ENCODE peak calls at places on chromosomes 11 and 22, in ten cellular contexts. One of them, this sample, is unnamed.
A peak's percentile ranks its signal among the peaks of the same experiment; 100 is the strongest.

GRCh38 chr11:128548655-128549255 is 38.6 kb downstream of the ETS1 start:
- DNase-seq in cardiac muscle cell: peak; percentile 44
- DNase-seq in CD8-positive, alpha-beta memory T cell: no peak
- DNase-seq in DND-41: no peak
- DNase-seq in body of pancreas: peak; percentile 34
- DNase-seq in Karpas-422: peak; percentile 53
- DNase-seq in ovary: peak; percentile 72
- DNase-seq in AG04450: no peak
- DNase-seq in BJ: no peak
- DNase-seq in psoas muscle: peak; percentile 79
- DNase-seq in this sample: peak; percentile 29

GRCh38 chr11:58622344-58622743 is at the start of gene CNTF:
- DNase-seq in ovary: no peak
- DNase-seq in CD8-positive, alpha-beta memory T cell: no peak
- DNase-seq in cardiac muscle cell: no peak
- DNase-seq in Karpas-422: no peak
- DNase-seq in body of pancreas: no peak
- DNase-seq in AG04450: no peak
- DNase-seq in BJ: no peak
- DNase-seq in psoas muscle: no peak
- DNase-seq in DND-41: no peak
- DNase-seq in this sample: no peak

GRCh38 chr11:65446446-65447277 is 24.1 kb downstream of the NEAT1 start:
- DNase-seq in AG04450: no peak
- DNase-seq in body of pancreas: no peak
- DNase-seq in DND-41: no peak
- DNase-seq in psoas muscle: peak; percentile 87
- DNase-seq in ovary: no peak
- DNase-seq in BJ: no peak
- DNase-seq in CD8-positive, alpha-beta memory T cell: peak; percentile 44
- DNase-seq in cardiac muscle cell: no peak
- DNase-seq in Karpas-422: peak; percentile 46
- DNase-seq in this sample: peak; percentile 74

GRCh38 chr22:42688241-42688913 is 32.3 kb downstream of the A4GALT start:
- DNase-seq in CD8-positive, alpha-beta memory T cell: no peak
- DNase-seq in Karpas-422: peak; percentile 37
- DNase-seq in ovary: peak; percentile 90
- DNase-seq in DND-41: no peak
- DNase-seq in AG04450: peak; percentile 78
- DNase-seq in body of pancreas: peak; percentile 74
- DNase-seq in psoas muscle: peak; percentile 96
- DNase-seq in BJ: peak; percentile 91
- DNase-seq in cardiac muscle cell: peak; percentile 89
- DNase-seq in this sample: peak; percentile 92

GRCh38 chr11:132471491-132471890 is 1060.8 kb downstream of the OPCML start:
- DNase-seq in Karpas-422: no peak
- DNase-seq in psoas muscle: no peak
- DNase-seq in CD8-positive, alpha-beta memory T cell: no peak
- DNase-seq in cardiac muscle cell: no peak
- DNase-seq in ovary: no peak
- DNase-seq in DND-41: no peak
- DNase-seq in AG04450: no peak
- DNase-seq in BJ: no peak
- DNase-seq in body of pancreas: no peak
- DNase-seq in this sample: no peak

GRCh38 chr11:33018840-33019239 is 3.2 kb downstream of the DEPDC7 start:
- DNase-seq in BJ: no peak
- DNase-seq in Karpas-422: no peak
- DNase-seq in psoas muscle: no peak
- DNase-seq in CD8-positive, alpha-beta memory T cell: no peak
- DNase-seq in DND-41: no peak
- DNase-seq in cardiac muscle cell: no peak
- DNase-seq in AG04450: no peak
- DNase-seq in body of pancreas: no peak
- DNase-seq in ovary: no peak
- DNase-seq in this sample: no peak

GRCh38 chr11:60084866-60085265 is 3.6 kb upstream of the MS4A2 start:
- DNase-seq in AG04450: no peak
- DNase-seq in BJ: no peak
- DNase-seq in Karpas-422: no peak
- DNase-seq in ovary: no peak
- DNase-seq in DND-41: no peak
- DNase-seq in CD8-positive, alpha-beta memory T cell: no peak
- DNase-seq in cardiac muscle cell: no peak
- DNase-seq in body of pancreas: no peak
- DNase-seq in psoas muscle: no peak
- DNase-seq in this sample: no peak

GRCh38 chr11:37786214-37786755 is 1188.2 kb upstream of the RAG2 start:
- DNase-seq in body of pancreas: no peak
- DNase-seq in cardiac muscle cell: no peak
- DNase-seq in CD8-positive, alpha-beta memory T cell: no peak
- DNase-seq in ovary: no peak
- DNase-seq in Karpas-422: no peak
- DNase-seq in AG04450: peak; percentile 2
- DNase-seq in psoas muscle: no peak
- DNase-seq in DND-41: no peak
- DNase-seq in BJ: peak; percentile 18
- DNase-seq in this sample: no peak

GRCh38 chr11:119109843-119110242 is 2.7 kb downstream of the C2CD2L start:
- DNase-seq in DND-41: no peak
- DNase-seq in BJ: no peak
- DNase-seq in ovary: no peak
- DNase-seq in CD8-positive, alpha-beta memory T cell: no peak
- DNase-seq in Karpas-422: peak; percentile 5
- DNase-seq in psoas muscle: no peak
- DNase-seq in cardiac muscle cell: no peak
- DNase-seq in body of pancreas: no peak
- DNase-seq in AG04450: no peak
- DNase-seq in this sample: no peak

GRCh38 chr11:119110439-119110838 is 3.3 kb downstream of the C2CD2L start:
- DNase-seq in cardiac muscle cell: no peak
- DNase-seq in ovary: no peak
- DNase-seq in psoas muscle: no peak
- DNase-seq in Karpas-422: peak; percentile 31
- DNase-seq in body of pancreas: no peak
- DNase-seq in DND-41: no peak
- DNase-seq in BJ: no peak
- DNase-seq in CD8-positive, alpha-beta memory T cell: no peak
- DNase-seq in AG04450: no peak
- DNase-seq in this sample: no peak

GRCh38 chr11:119108151-119108856 is 1.2 kb downstream of the C2CD2L start:
- DNase-seq in psoas muscle: no peak
- DNase-seq in body of pancreas: peak; percentile 46
- DNase-seq in CD8-positive, alpha-beta memory T cell: peak; percentile 58
- DNase-seq in Karpas-422: peak; percentile 84
- DNase-seq in ovary: no peak
- DNase-seq in AG04450: no peak
- DNase-seq in cardiac muscle cell: no peak
- DNase-seq in BJ: no peak
- DNase-seq in DND-41: peak; percentile 65
- DNase-seq in this sample: peak; percentile 43

GRCh38 chr11:119107538-119108150 is 500 bp downstream of the C2CD2L start:
- DNase-seq in DND-41: no peak
- DNase-seq in psoas muscle: no peak
- DNase-seq in BJ: no peak
- DNase-seq in AG04450: no peak
- DNase-seq in ovary: no peak
- DNase-seq in body of pancreas: no peak
- DNase-seq in CD8-positive, alpha-beta memory T cell: no peak
- DNase-seq in cardiac muscle cell: peak; percentile 42
- DNase-seq in Karpas-422: peak; percentile 59
- DNase-seq in this sample: no peak

DNA sequence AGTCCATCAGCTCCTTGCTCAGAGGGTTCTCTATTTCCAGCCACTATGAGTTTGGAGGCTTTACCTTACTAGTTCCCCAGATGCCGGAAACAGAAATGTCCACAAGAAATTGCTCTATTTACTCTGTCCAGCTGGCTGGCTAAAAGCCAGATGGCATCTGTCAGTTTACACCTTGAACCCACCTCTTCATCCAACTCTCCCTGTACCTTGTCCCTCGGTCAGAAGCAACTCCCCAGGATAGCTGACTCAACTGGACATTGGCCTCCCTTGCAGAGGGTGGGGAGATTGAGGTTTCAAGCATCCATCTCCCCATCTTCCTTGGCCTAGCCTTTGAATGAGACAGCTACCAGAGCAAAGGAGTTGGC is 1.7 kb downstream of the C2CD2L start:
- DNase-seq in DND-41: no peak
- DNase-seq in AG04450: no peak
- DNase-seq in cardiac muscle cell: no peak
- DNase-seq in BJ: no peak
- DNase-seq in ovary: no peak
- DNase-seq in body of pancreas: no peak
- DNase-seq in psoas muscle: no peak
- DNase-seq in Karpas-422: no peak
- DNase-seq in CD8-positive, alpha-beta memory T cell: no peak
- DNase-seq in this sample: no peak
- H3K4me3 ChIP-seq in DND-41: peak overlapping the region; percentile 89
- H3K4me3 ChIP-seq in AG04450: peak overlapping the region; percentile 80
- H3K4me3 ChIP-seq in cardiac muscle cell: no peak overlapping the region
- H3K4me3 ChIP-seq in BJ: no peak overlapping the region
- H3K4me3 ChIP-seq in ovary: no peak overlapping the region
- H3K4me3 ChIP-seq in body of pancreas: no peak overlapping the region
- H3K4me3 ChIP-seq in psoas muscle: peak overlapping the region; percentile 100
- H3K4me3 ChIP-seq in Karpas-422: peak overlapping the region; percentile 80
- H3K4me3 ChIP-seq in CD8-positive, alpha-beta memory T cell: peak overlapping the region; percentile 90
- H3K4me3 ChIP-seq in this sample: peak overlapping the region; percentile 89

DNA sequence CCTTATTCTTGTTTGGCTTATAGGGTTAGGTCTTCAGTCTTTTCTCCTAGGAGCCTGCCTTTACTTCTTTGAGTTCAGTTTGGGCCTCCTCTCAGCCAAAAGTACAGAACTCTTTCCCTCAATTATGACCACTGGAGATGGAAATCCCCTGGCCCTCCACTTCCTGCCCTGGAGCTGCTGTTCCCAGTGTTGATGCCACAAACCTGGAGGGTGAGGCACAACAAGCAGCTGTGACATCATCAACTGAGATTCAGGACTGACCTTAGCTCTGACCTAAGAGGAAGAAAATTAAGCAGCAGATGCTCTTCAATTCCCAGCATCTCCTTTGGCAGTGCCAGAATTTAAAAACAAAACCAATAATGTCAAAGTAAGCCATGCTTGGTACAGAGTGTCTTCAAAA is 3.0 kb downstream of the ABTB2 start:
- DNase-seq in psoas muscle: no peak
- DNase-seq in cardiac muscle cell: no peak
- DNase-seq in DND-41: no peak
- DNase-seq in ovary: no peak
- DNase-seq in BJ: no peak
- DNase-seq in AG04450: no peak
- DNase-seq in Karpas-422: no peak
- DNase-seq in body of pancreas: no peak
- DNase-seq in CD8-positive, alpha-beta memory T cell: no peak
- DNase-seq in this sample: no peak
- H3K4me3 ChIP-seq in psoas muscle: peak overlapping the region; percentile 88
- H3K4me3 ChIP-seq in cardiac muscle cell: peak overlapping the region; percentile 84
- H3K4me3 ChIP-seq in DND-41: no peak overlapping the region
- H3K4me3 ChIP-seq in ovary: no peak overlapping the region
- H3K4me3 ChIP-seq in BJ: no peak overlapping the region
- H3K4me3 ChIP-seq in AG04450: no peak overlapping the region
- H3K4me3 ChIP-seq in Karpas-422: no peak overlapping the region
- H3K4me3 ChIP-seq in body of pancreas: no peak overlapping the region
- H3K4me3 ChIP-seq in CD8-positive, alpha-beta memory T cell: no peak overlapping the region
- H3K4me3 ChIP-seq in this sample: no peak overlapping the region

GRCh38 chr11:35389112-35389511 is 30.2 kb downstream of the SLC1A2 start:
- DNase-seq in body of pancreas: peak; percentile 54
- DNase-seq in psoas muscle: no peak
- DNase-seq in DND-41: no peak
- DNase-seq in CD8-positive, alpha-beta memory T cell: no peak
- DNase-seq in AG04450: no peak
- DNase-seq in Karpas-422: no peak
- DNase-seq in BJ: no peak
- DNase-seq in ovary: no peak
- DNase-seq in cardiac muscle cell: no peak
- DNase-seq in this sample: peak; percentile 32

GRCh38 chr11:35393093-35393492 is 26.3 kb downstream of the SLC1A2 start:
- DNase-seq in ovary: no peak
- DNase-seq in CD8-positive, alpha-beta memory T cell: no peak
- DNase-seq in AG04450: no peak
- DNase-seq in Karpas-422: no peak
- DNase-seq in body of pancreas: no peak
- DNase-seq in BJ: no peak
- DNase-seq in cardiac muscle cell: no peak
- DNase-seq in psoas muscle: no peak
- DNase-seq in DND-41: no peak
- DNase-seq in this sample: no peak

GRCh38 chr11:35389897-35390462 is 29.4 kb downstream of the SLC1A2 start:
- DNase-seq in ovary: no peak
- DNase-seq in BJ: no peak
- DNase-seq in AG04450: no peak
- DNase-seq in CD8-positive, alpha-beta memory T cell: no peak
- DNase-seq in cardiac muscle cell: no peak
- DNase-seq in DND-41: no peak
- DNase-seq in Karpas-422: no peak
- DNase-seq in body of pancreas: no peak
- DNase-seq in psoas muscle: no peak
- DNase-seq in this sample: peak; percentile 9

GRCh38 chr11:35391922-35392813 is 27.2 kb downstream of the SLC1A2 start:
- DNase-seq in cardiac muscle cell: peak; percentile 87
- DNase-seq in psoas muscle: peak; percentile 88
- DNase-seq in Karpas-422: peak; percentile 91
- DNase-seq in ovary: peak; percentile 58
- DNase-seq in AG04450: peak; percentile 72
- DNase-seq in CD8-positive, alpha-beta memory T cell: peak; percentile 83
- DNase-seq in DND-41: peak; percentile 79
- DNase-seq in body of pancreas: peak; percentile 80
- DNase-seq in BJ: no peak
- DNase-seq in this sample: peak; percentile 76

GRCh38 chr11:35390737-35391682 is 28.3 kb downstream of the SLC1A2 start:
- DNase-seq in AG04450: no peak
- DNase-seq in cardiac muscle cell: no peak
- DNase-seq in body of pancreas: peak; percentile 35
- DNase-seq in Karpas-422: peak; percentile 71
- DNase-seq in DND-41: no peak
- DNase-seq in CD8-positive, alpha-beta memory T cell: no peak
- DNase-seq in BJ: no peak
- DNase-seq in ovary: no peak
- DNase-seq in psoas muscle: no peak
- DNase-seq in this sample: no peak
- H3K4me3 ChIP-seq in AG04450: no peak overlapping the region
- H3K4me3 ChIP-seq in cardiac muscle cell: no peak overlapping the region
- H3K4me3 ChIP-seq in body of pancreas: no peak overlapping the region
- H3K4me3 ChIP-seq in Karpas-422: peak overlapping the region; percentile 22
- H3K4me3 ChIP-seq in DND-41: no peak overlapping the region
- H3K4me3 ChIP-seq in CD8-positive, alpha-beta memory T cell: no peak overlapping the region
- H3K4me3 ChIP-seq in BJ: no peak overlapping the region
- H3K4me3 ChIP-seq in ovary: no peak overlapping the region
- H3K4me3 ChIP-seq in psoas muscle: no peak overlapping the region
- H3K4me3 ChIP-seq in this sample: no peak overlapping the region

GRCh38 chr22:22940961-22941605 is 53.5 kb downstream of the IGLL5 start:
- DNase-seq in CD8-positive, alpha-beta memory T cell: peak; percentile 42
- DNase-seq in ovary: peak; percentile 3
- DNase-seq in cardiac muscle cell: no peak
- DNase-seq in body of pancreas: no peak
- DNase-seq in BJ: no peak
- DNase-seq in AG04450: no peak
- DNase-seq in psoas muscle: no peak
- DNase-seq in DND-41: peak; percentile 7
- DNase-seq in Karpas-422: no peak
- DNase-seq in this sample: no peak

GRCh38 chr22:22938672-22939536 is 51.3 kb downstream of the IGLL5 start:
- DNase-seq in ovary: no peak
- DNase-seq in AG04450: no peak
- DNase-seq in cardiac muscle cell: no peak
- DNase-seq in Karpas-422: no peak
- DNase-seq in CD8-positive, alpha-beta memory T cell: peak; percentile 27
- DNase-seq in psoas muscle: no peak
- DNase-seq in DND-41: no peak
- DNase-seq in BJ: no peak
- DNase-seq in body of pancreas: no peak
- DNase-seq in this sample: no peak

GRCh38 chr22:22937894-22938480 is 50.4 kb downstream of the IGLL5 start:
- DNase-seq in AG04450: no peak
- DNase-seq in psoas muscle: no peak
- DNase-seq in cardiac muscle cell: no peak
- DNase-seq in ovary: no peak
- DNase-seq in BJ: no peak
- DNase-seq in body of pancreas: no peak
- DNase-seq in CD8-positive, alpha-beta memory T cell: no peak
- DNase-seq in DND-41: no peak
- DNase-seq in Karpas-422: no peak
- DNase-seq in this sample: no peak

GRCh38 chr22:22941831-22942510 is 54.4 kb downstream of the IGLL5 start:
- DNase-seq in psoas muscle: no peak
- DNase-seq in DND-41: peak; percentile 7
- DNase-seq in BJ: no peak
- DNase-seq in CD8-positive, alpha-beta memory T cell: peak; percentile 38
- DNase-seq in ovary: peak; percentile 2
- DNase-seq in cardiac muscle cell: no peak
- DNase-seq in AG04450: no peak
- DNase-seq in body of pancreas: peak; percentile 3
- DNase-seq in Karpas-422: no peak
- DNase-seq in this sample: no peak

GRCh38 chr22:22939537-22940368 is 52.1 kb downstream of the IGLL5 start:
- DNase-seq in ovary: no peak
- DNase-seq in cardiac muscle cell: no peak
- DNase-seq in body of pancreas: no peak
- DNase-seq in psoas muscle: no peak
- DNase-seq in AG04450: no peak
- DNase-seq in CD8-positive, alpha-beta memory T cell: peak; percentile 3
- DNase-seq in DND-41: no peak
- DNase-seq in Karpas-422: no peak
- DNase-seq in BJ: no peak
- DNase-seq in this sample: no peak
- H3K4me3 ChIP-seq in ovary: no peak overlapping the region
- H3K4me3 ChIP-seq in cardiac muscle cell: no peak overlapping the region
- H3K4me3 ChIP-seq in body of pancreas: no peak overlapping the region
- H3K4me3 ChIP-seq in psoas muscle: no peak overlapping the region
- H3K4me3 ChIP-seq in AG04450: no peak overlapping the region
- H3K4me3 ChIP-seq in CD8-positive, alpha-beta memory T cell: no peak overlapping the region
- H3K4me3 ChIP-seq in DND-41: no peak overlapping the region
- H3K4me3 ChIP-seq in Karpas-422: no peak overlapping the region
- H3K4me3 ChIP-seq in BJ: no peak overlapping the region
- H3K4me3 ChIP-seq in this sample: no peak overlapping the region